ENCODE peak calls at places on chromosomes 4 and X, in five cellular contexts. N, D, J, O and A are unnamed samples.

GRCh38 chr4:66906314-66906713 is 639.0 kb downstream of the CENPC start:
- DNase-seq in N (no peak), D (no peak), J (no peak), O (no peak), A (no peak)

GRCh38 chr4:106289737-106290136 is 26.3 kb downstream of the TBCK start:
- DNase-seq in N (no peak), D (no peak), J (no peak), O (no peak), A (no peak)

GRCh38 chr4:10608501-10609219 is 75.9 kb downstream of the CLNK start:
- DNase-seq in N (no peak), D (no peak), J (no peak), O (no peak), A (no peak)

GRCh38 chr4:174120446-174121142 is 162.9 kb downstream of the FBXO8 start:
- DNase-seq in N (peak; percentile 61), D (peak; percentile 45), J (peak; percentile 92), O (peak; percentile 42), A (peak; percentile 53)

GRCh38 chrX:17007134-17007768 is 60.8 kb downstream of the REPS2 start:
- DNase-seq in N (no peak), D (no peak), J (peak; percentile 25), O (no peak), A (no peak)

GRCh38 chr4:147056951-147057630 is 111.4 kb upstream of the TTC29 start:
- DNase-seq in N (no peak), D (no peak), J (peak; percentile 46), O (no peak), A (no peak)

GRCh38 chr4:181594188-181594587 is 649.0 kb upstream of the TENM3 start:
- DNase-seq in N (no peak), D (no peak), J (no peak), O (no peak), A (no peak)

GRCh38 chrX:139200346-139200745 is 330.2 kb upstream of the F9 start:
- DNase-seq in N (no peak), D (no peak), J (no peak), O (no peak), A (no peak)

GRCh38 chr4:1237981-1238675 is 10.8 kb downstream of the CTBP1 start:
- DNase-seq in N (peak; percentile 11), D (no peak), J (no peak), O (no peak), A (no peak)

GRCh38 chr4:72525938-72526337 is 43.1 kb downstream of the ADAMTS3 start:
- DNase-seq in N (peak; percentile 66), D (peak; percentile 41), J (peak; percentile 95), O (no peak), A (no peak)

GRCh38 chr4:54006755-54007154 is 57.6 kb downstream of the CHIC2 start:
- DNase-seq in N (no peak), D (no peak), J (no peak), O (no peak), A (no peak)

GRCh38 chr4:138186264-138186663 is 55.9 kb downstream of the SLC7A11 start:
- DNase-seq in N (no peak), D (no peak), J (no peak), O (no peak), A (no peak)

GRCh38 chr4:163473130-163473529 is 424 bp downstream of the TKTL2 start:
- DNase-seq in N (no peak), D (no peak), J (no peak), O (no peak), A (no peak)

GRCh38 chr4:71396382-71396781 is 57.6 kb downstream of the SLC4A4 start:
- DNase-seq in N (no peak), D (no peak), J (no peak), O (no peak), A (no peak)
- TF ChIP-seq CTCF in N (no peak), D (no peak), J (no peak), O (no peak), A (no peak)

GRCh38 chr4:4432341-4433125 is 45.6 kb downstream of the NSG1 start:
- DNase-seq in N (no peak), D (no peak), J (no peak), O (no peak), A (no peak)

GRCh38 chr4:4427886-4428285 is 41.0 kb downstream of the NSG1 start:
- DNase-seq in N (peak; percentile 3), D (no peak), J (no peak), O (no peak), A (no peak)

GRCh38 chr4:4427478-4427870 is 40.6 kb downstream of the NSG1 start:
- DNase-seq in N (no peak), D (no peak), J (no peak), O (no peak), A (no peak)

GRCh38 chr4:4428966-4429875 is 42.3 kb downstream of the NSG1 start:
- DNase-seq in N (no peak), D (no peak), J (no peak), O (no peak), A (no peak)

DNA sequence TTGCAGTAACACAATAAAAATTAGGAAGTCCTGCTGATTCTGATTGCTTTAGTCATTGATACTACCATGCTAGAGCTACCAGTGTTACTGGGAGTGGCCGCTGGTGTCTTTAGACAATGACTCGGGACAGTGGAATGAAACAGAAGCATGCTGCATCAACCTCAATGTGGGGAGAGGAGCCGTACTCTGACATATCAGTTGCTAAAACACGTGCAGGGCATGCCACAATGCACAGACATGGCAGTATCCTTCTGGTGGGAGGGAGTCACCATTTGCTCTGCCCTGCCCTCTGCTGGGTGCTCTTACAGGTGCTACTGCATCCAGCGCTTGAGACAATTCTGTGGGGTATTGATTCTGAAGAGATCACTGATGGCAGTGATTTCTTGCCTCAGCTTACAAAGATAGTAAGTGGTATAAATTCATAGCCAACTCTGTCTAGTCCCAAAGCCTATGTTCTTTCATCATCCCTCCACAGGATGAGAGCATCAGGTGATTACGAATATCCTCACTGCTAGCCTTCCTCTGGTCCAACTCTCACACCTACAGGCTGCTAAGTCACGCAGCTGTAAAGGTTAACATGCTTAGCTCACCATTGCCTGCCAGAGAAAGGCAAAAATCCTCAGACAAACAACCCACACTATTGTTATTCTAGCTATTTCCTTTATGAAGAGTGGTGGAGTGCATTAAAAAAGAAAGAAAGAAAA is 43.7 kb downstream of the NSG1 start:
- DNase-seq in N (no peak), D (peak; percentile 58), J (peak; percentile 74), O (peak; percentile 29), A (peak; percentile 59)
- TF ChIP-seq CTCF in N (peak; percentile 15), D (peak; percentile 47), J (peak; percentile 87), O (peak; percentile 49), A (peak; percentile 75)

DNA sequence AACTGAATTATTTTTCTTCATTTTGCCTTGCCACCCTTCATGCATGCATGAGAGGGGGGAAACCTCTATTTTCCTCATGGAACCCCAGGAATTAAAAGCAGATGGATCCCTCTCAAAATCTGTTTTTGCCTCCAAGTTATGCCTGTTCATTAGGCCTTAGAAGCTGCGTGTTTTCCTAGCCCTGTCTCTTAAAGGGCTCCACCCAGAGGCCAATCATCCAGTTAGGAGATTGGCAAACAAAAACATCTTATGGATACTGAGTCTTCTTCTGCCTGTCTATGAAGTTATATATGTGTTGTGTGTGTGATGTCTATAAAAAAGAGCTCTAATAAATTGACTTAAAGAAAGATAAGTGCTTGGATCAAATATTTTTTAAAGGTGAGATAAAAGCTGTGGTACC is 142.9 kb downstream of the ANAPC10 start:
- DNase-seq in N (no peak), D (no peak), J (no peak), O (no peak), A (no peak)
- TF ChIP-seq CTCF in N (no peak), D (no peak), J (no peak), O (no peak), A (no peak)

GRCh38 chrX:24760601-24761000 is 66.9 kb downstream of the POLA1 start:
- DNase-seq in N (no peak), D (no peak), J (peak; percentile 26), O (no peak), A (no peak)
- TF ChIP-seq CTCF in N (no peak), D (no peak), J (no peak), O (no peak), A (no peak)

DNA sequence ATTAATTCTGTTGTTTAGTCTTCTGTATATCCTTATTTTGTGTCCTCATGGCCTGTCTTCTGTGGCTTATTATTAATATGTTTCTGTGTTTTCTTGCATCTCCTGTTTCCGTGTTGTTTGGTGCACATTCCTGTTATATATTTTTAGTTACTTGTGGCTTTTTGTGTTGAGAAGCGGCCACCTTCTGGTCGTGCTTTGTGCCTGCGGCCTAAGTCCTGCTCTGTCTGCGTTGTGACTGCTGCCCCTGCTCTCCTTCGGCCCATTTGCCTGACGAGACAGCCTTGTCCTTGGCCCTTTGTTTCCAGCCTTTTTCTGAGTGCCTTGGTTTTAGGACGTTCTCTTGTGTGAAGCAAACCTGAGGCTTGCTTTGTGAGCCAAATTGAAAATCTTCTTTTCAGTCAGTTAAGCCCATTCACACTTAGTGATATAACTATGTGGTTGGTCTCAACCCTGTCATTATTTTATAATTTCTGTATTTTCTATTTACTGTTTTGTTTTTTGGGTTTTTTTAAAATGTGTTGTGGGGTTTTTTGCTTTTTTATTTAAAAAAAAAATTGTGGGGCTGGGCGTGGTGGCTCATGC is 43.8 kb downstream of the TNIP2 start:
- DNase-seq in N (no peak), D (no peak), J (peak; percentile 30), O (no peak), A (no peak)
- TF ChIP-seq CTCF in N (no peak), D (no peak), J (peak; percentile 37), O (no peak), A (peak; percentile 58)